ENCODE peak calls at places on chromosome 16, in eight cellular contexts. H is adrenal gland, Q is HCT116, A is lower leg skin, Y is ovary, F is endothelial cell of umbilical vein, W is A549, U is uterus. N is an unnamed sample.

GRCh38 chr16:24820522-24820921 is 25.2 kb upstream of the SLC5A11 start:
- DNase-seq in A (no peak), H (no peak), Y (no peak), Q (no peak), W (no peak), F (peak), U (no peak), N (no peak)

GRCh38 chr16:83581082-83581481 is 226.7 kb upstream of the HSBP1 start:
- DNase-seq in Q (no peak), F (no peak), A (no peak), Y (no peak), U (no peak), W (no peak), H (no peak), N (no peak)

GRCh38 chr16:84950906-84951305 is 60.4 kb downstream of the ZDHHC7 start:
- DNase-seq in Q (no peak), U (no peak), A (no peak), Y (no peak), W (peak), F (no peak), H (no peak), N (no peak)

GRCh38 chr16:73228649-73229048 is 180.7 kb upstream of the ZFHX3 start:
- DNase-seq in W (no peak), A (no peak), H (no peak), Y (no peak), Q (no peak), F (peak), U (no peak), N (no peak)

GRCh38 chr16:50368410-50369132 is at the start of gene BRD7:
- DNase-seq in U (peak), W (peak), Y (peak), F (peak), A (no peak), H (peak), Q (no peak), N (peak)

GRCh38 chr16:6682142-6682811 is 650.4 kb upstream of the RBFOX1 start:
- DNase-seq in F (no peak), A (peak), Q (no peak), H (peak), U (no peak), W (peak), Y (no peak), N (peak)

GRCh38 chr16:48687421-48688038 is 77.5 kb upstream of the N4BP1 start:
- DNase-seq in Q (peak), Y (peak), F (peak), H (peak), W (peak), A (no peak), U (peak), N (peak)

GRCh38 chr16:72043058-72043457 is 11.2 kb upstream of the HP start:
- DNase-seq in Q (no peak), Y (no peak), W (no peak), A (no peak), F (no peak), U (no peak), H (no peak), N (no peak)

GRCh38 chr16:68227183-68227793 is 8.6 kb downstream of the ESRP2 start:
- DNase-seq in Y (no peak), Q (no peak), H (no peak), F (no peak), A (no peak), W (no peak), U (no peak), N (no peak)

GRCh38 chr16:13913374-13914292 is 6.3 kb upstream of the ERCC4 start:
- DNase-seq in U (no peak), A (no peak), F (no peak), Q (no peak), W (no peak), H (no peak), Y (no peak), N (no peak)

GRCh38 chr16:47230296-47230695 is 86.6 kb upstream of the NETO2 start:
- DNase-seq in Q (no peak), W (no peak), H (no peak), F (no peak), Y (no peak), U (no peak), A (no peak), N (no peak)

DNA sequence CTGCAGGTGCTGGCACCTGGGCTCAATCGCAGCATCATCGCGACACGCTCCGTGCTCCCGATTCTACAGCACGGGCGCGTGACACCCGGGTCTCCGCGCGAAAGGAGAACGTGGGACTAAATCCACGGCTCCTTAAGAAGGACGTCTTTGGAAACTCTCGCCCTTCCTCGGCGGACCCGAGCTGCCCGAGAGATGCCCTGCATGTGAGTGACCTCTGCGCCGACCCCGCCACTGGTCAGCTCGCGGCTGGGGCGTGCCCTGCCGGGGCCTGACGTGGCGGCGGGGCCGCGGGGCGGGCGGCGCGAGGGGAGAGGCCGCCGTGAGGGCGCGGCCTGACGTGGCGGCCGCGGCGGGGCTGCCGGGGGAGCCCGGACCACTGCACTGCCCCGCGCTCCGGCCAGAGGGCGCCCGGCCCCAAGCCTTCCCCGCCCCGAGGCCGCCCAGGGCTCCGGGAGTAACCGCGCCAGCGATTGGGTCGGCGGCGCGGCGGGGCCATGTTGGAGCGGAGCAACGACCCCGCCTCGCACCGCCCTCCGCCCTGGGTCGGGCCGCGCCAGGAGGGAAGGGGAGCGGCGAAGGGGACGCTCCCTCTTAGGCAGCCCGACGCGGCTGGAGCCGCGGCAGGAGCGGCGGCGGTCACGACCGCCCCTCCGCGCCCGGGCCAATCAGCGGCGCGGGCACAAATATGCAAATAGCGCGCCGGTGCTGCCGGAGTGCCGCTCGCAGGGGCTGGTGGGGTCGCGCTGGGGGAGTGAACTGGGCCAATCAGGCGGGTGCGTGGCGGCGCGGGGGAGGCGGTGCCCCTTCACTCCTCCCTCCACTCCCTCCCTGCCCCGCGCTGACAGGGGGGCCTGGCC is 75.6 kb downstream of the CHD9 start:
- DNase-seq in W (peak), A (peak), H (peak), Q (peak), U (peak), Y (peak), F (peak), N (peak)
- TF ChIP-seq POLR2A in W (peak), A (no peak), H (no peak), Q (no peak), U (peak), Y (peak), F (peak), N (no peak)

DNA sequence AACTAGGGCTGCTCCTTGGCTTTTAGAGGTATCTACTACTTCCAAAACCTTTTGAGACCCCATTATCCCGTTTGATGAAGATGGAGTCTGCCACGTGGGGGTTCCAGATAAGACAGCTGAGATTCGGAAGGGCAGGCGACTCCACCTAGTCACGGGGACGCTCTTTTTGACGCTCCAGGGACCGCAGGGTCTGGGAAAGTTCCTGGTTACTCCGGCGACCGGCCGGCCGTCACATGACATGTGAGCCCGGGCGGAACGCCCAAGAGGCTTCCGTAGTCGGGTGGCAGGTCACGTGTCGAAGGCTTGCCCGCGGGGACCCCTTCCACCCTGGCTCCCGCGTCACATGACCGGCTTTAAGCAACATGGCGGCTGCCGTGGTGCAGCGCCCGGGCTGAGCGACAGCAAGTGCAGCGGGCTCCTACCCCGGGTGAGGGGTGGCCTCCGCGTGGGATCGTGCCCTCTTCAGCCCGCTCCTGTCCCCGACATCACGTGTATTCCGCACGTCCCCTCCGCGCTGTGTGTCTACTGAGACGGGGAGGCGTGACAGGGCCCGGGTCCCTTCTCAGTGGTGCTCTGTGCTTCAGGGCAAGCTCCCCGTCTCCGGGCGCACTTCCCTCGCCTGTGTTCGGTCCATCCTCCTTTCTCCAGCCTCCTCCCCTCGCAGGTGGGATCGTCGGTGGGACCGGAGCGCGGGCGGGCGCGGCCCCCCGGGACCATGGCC is at the start of gene SPNS1:
- DNase-seq in W (peak), A (peak), U (peak), Q (peak), F (peak), H (peak), Y (peak), N (peak)
- TF ChIP-seq POLR2A in W (peak), A (no peak), U (peak), Q (peak), F (peak), H (no peak), Y (peak), N (peak)

GRCh38 chr16:69428652-69429051 is 4.2 kb downstream of the CYB5B start:
- DNase-seq in Y (no peak), Q (no peak), H (no peak), U (no peak), W (no peak), F (no peak), A (no peak), N (no peak)

GRCh38 chr16:69419956-69420355 is 4.5 kb upstream of the CYB5B start:
- DNase-seq in F (no peak), Y (no peak), W (no peak), A (no peak), H (no peak), U (no peak), Q (no peak), N (no peak)

GRCh38 chr16:69423189-69423588 is 1.2 kb upstream of the CYB5B start:
- DNase-seq in F (no peak), W (no peak), A (no peak), H (no peak), Q (no peak), U (no peak), Y (no peak), N (no peak)

GRCh38 chr16:69424935-69425784 is 741 bp downstream of the CYB5B start:
- DNase-seq in A (no peak), F (no peak), H (no peak), U (no peak), Y (no peak), Q (no peak), W (no peak), N (no peak)

DNA sequence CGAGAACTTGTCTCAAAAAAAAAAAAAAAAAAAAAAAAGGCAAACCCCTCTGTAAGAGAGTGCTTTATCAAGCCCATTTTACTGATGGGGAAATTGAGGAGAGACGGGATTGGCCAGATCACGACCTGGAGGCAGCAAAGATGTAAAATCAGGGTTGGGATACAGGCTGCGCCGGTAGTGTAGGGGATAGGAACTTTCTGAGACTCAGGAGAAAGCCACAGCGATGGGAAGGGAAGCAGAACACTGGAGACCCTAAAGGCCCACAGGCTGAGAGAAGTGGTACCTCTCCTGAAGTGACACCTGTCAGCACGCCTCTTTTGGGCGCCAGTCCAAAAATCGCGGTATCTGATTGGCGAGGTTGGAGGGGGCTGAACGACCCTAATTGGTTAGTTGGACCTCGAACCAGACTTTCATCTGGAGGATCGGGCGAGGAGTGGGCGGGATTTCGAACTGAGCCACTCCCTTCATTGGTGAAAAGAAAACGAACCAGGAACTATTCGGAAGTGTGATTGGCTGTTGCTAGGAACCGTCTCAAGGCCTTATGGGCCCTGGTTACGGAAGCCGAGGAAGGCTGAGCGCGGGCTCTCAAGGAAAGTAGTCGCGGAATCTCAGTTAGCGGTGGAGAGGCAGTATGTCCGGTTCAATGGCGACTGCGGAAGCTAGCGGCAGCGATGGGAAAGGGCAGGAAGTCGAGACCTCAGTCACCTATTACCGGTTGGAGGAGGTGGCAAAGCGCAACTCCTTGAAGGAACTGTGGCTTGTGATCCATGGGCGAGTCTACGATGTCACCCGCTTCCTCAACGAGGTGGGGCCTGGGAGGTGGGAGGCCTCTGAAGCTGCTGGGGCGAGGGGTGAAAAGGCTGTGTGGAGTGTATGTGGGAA is at the start of gene CYB5B:
- DNase-seq in Q (peak), U (peak), Y (peak), F (peak), W (peak), H (peak), A (peak), N (peak)
- TF ChIP-seq POLR2A in Q (peak), U (peak), Y (peak), F (peak), W (peak), H (peak), A (no peak), N (peak)

GRCh38 chr16:87387942-87388817 is 4.0 kb upstream of the MAP1LC3B start:
- DNase-seq in Y (peak), Q (peak), H (peak), W (peak), U (peak), A (peak), F (peak), N (peak)
- TF ChIP-seq POLR2A in Y (peak), Q (no peak), H (peak), W (no peak), U (peak), A (no peak), F (peak), N (peak)

GRCh38 chr16:16189842-16190241 is 33.5 kb downstream of the ABCC6 start:
- DNase-seq in Y (no peak), W (no peak), A (no peak), F (no peak), H (no peak), U (no peak), Q (no peak), N (no peak)

GRCh38 chr16:16190546-16190945 is 32.7 kb downstream of the ABCC6 start:
- DNase-seq in A (no peak), H (no peak), U (no peak), Q (no peak), W (no peak), F (no peak), Y (no peak), N (no peak)

GRCh38 chr16:16188827-16189226 is 34.5 kb downstream of the ABCC6 start:
- DNase-seq in W (no peak), Q (no peak), U (no peak), H (no peak), F (no peak), A (no peak), Y (no peak), N (no peak)

GRCh38 chr16:16196099-16196498 is 27.2 kb downstream of the ABCC6 start:
- DNase-seq in F (no peak), H (no peak), Y (no peak), A (no peak), Q (no peak), W (no peak), U (no peak), N (no peak)

DNA sequence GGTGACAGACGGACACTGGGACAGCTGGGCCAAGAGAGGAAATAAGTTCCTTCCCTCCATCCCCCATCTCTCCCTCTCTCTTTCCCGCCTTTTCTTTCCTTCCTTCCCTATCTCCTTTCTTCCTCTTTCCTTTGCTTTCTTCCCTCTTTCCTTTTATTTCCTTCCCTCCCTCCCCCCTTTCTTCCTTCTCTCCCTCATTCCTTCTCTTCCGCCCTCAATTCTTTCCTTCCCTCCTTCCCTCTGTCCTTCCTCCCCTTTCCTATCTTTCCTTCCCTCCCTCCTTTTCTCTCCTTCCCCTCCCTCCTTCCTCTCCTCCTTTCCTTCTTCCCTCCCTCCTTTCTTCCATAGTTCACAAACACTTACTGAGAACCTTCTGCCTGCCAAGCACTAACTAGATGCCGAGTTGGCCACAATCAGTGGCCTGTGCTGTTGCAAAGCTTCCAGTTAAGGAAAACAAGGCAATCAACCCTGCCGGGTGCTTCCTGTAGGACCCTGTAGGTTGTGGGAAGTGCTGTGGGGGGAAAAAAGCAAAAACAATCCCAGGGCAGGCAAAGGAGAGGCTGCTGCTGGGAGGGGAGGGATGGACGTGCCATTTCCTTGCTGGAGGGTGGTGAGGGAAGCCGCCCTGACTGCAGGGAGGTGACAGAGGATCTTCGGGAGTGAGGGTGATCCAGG is 31.7 kb downstream of the ABCC6 start:
- DNase-seq in Y (no peak), U (no peak), H (no peak), F (peak), W (no peak), A (no peak), Q (no peak), N (no peak)
- TF ChIP-seq POLR2A in Y (no peak), U (no peak), H (no peak), F (no peak), W (no peak), A (no peak), Q (no peak), N (no peak)

N was measured in thyroid gland.